ENCODE peak calls at places on chromosomes 3 and 15, in six cellular contexts. R, I, Y, N, S and X are unnamed samples.

GRCh38 chr3:17749281-17749680 is 6.8 kb upstream of the TBC1D5 start:
- DNase-seq in Y (no peak), I (no peak), S (no peak), N (no peak), R (no peak), X (no peak)

GRCh38 chr3:12630292-12630691 is 33.6 kb downstream of the RAF1 start:
- DNase-seq in R (no peak), Y (no peak), I (no peak), N (no peak), S (no peak), X (no peak)

GRCh38 chr3:81998139-81998755 is 236.8 kb upstream of the GBE1 start:
- DNase-seq in I (no peak), Y (no peak), S (no peak), N (no peak), R (no peak), X (peak)

GRCh38 chr15:52340093-52340492 is 44.5 kb upstream of the MYO5C start:
- DNase-seq in I (no peak), Y (no peak), S (no peak), N (no peak), R (no peak), X (no peak)

GRCh38 chr15:92656089-92656488 is 514 bp upstream of the FAM174B start:
- DNase-seq in N (no peak), R (no peak), S (no peak), Y (no peak), I (no peak), X (no peak)

GRCh38 chr15:79373728-79374127 is 58.4 kb upstream of the MINAR1 start:
- DNase-seq in I (no peak), N (no peak), R (no peak), Y (no peak), S (no peak), X (no peak)

GRCh38 chr15:40439461-40440299 is 1.1 kb upstream of the BAHD1 start:
- DNase-seq in N (no peak), Y (peak), R (no peak), I (peak), S (peak), X (no peak)

GRCh38 chr15:89490081-89490480 is 6.3 kb downstream of the RHCG start:
- DNase-seq in R (no peak), S (no peak), Y (no peak), N (no peak), I (no peak), X (no peak)

GRCh38 chr3:127777332-127777731 is 45.0 kb downstream of the MGLL start:
- DNase-seq in N (no peak), Y (no peak), R (no peak), I (no peak), S (no peak), X (no peak)

GRCh38 chr3:111998661-111999641 is at the start of gene TAGLN3:
- DNase-seq in S (peak), Y (peak), N (no peak), I (no peak), R (no peak), X (no peak)

GRCh38 chr3:167198949-167199348 is 181.1 kb downstream of the ZBBX start:
- DNase-seq in S (no peak), Y (no peak), N (no peak), R (no peak), I (no peak), X (no peak)

GRCh38 chr3:157058392-157059071 is 101.4 kb downstream of the CCNL1 start:
- DNase-seq in S (no peak), R (no peak), I (no peak), Y (no peak), N (no peak), X (no peak)

GRCh38 chr15:45249125-45249780 is 2.8 kb upstream of the SLC28A2 start:
- DNase-seq in R (no peak), Y (no peak), N (no peak), S (no peak), I (no peak), X (no peak)

GRCh38 chr3:52730681-52731080 is 24.8 kb downstream of the SPCS1 start:
- DNase-seq in I (no peak), N (no peak), S (no peak), Y (no peak), R (no peak), X (no peak)

GRCh38 chr3:151479452-151479851 is 18.6 kb upstream of the IGSF10 start:
- DNase-seq in N (no peak), S (no peak), I (no peak), R (no peak), Y (no peak), X (no peak)

GRCh38 chr15:74906193-74906449 is 530 bp downstream of the FAM219B start:
- DNase-seq in S (no peak), R (no peak), Y (no peak), I (no peak), N (peak), X (no peak)

GRCh38 chr3:184186184-184186901 is at the start of gene ABCF3:
- DNase-seq in Y (no peak), S (peak), N (no peak), R (no peak), I (no peak), X (no peak)

GRCh38 chr3:59451041-59451763 is 401.4 kb upstream of the CFAP20DC start:
- DNase-seq in I (peak), N (peak), S (peak), Y (no peak), R (no peak), X (no peak)

GRCh38 chr3:126081618-126082333 is 2.1 kb downstream of the SLC41A3 start:
- DNase-seq in Y (no peak), N (no peak), R (no peak), I (no peak), S (peak), X (no peak)

GRCh38 chr3:30510596-30510995 is 95.8 kb upstream of the TGFBR2 start:
- DNase-seq in R (no peak), I (no peak), S (no peak), Y (no peak), N (no peak), X (peak)

GRCh38 chr3:23626442-23626841 is 179.3 kb upstream of the UBE2E1 start:
- DNase-seq in R (no peak), S (no peak), I (no peak), Y (no peak), N (no peak), X (no peak)

GRCh38 chr3:99544819-99545281 is 93.5 kb upstream of the COL8A1 start:
- DNase-seq in R (no peak), N (no peak), I (no peak), Y (no peak), S (no peak), X (no peak)

GRCh38 chr3:39278616-39278935 is 1.3 kb downstream of the CX3CR1 start:
- DNase-seq in R (no peak), Y (no peak), N (no peak), S (no peak), I (no peak), X (no peak)

GRCh38 chr3:82087958-82088357 is 326.5 kb upstream of the GBE1 start:
- DNase-seq in R (peak), N (no peak), Y (no peak), I (no peak), S (no peak), X (peak)

GRCh38 chr15:32872606-32873291 is 154.9 kb downstream of the GREM1 start:
- DNase-seq in Y (no peak), R (no peak), S (no peak), N (no peak), I (no peak), X (no peak)

GRCh38 chr3:39144748-39145380 is 8.5 kb downstream of the CSRNP1 start:
- DNase-seq in R (no peak), Y (no peak), I (no peak), S (no peak), N (no peak), X (no peak)

GRCh38 chr3:189340680-189341460 is 169.1 kb downstream of the TPRG1 start:
- DNase-seq in Y (no peak), N (no peak), R (no peak), S (no peak), I (no peak), X (no peak)

GRCh38 chr15:55907797-55908196 is 85.6 kb downstream of the NEDD4 start:
- DNase-seq in R (peak), Y (no peak), I (no peak), N (no peak), S (peak), X (peak)

GRCh38 chr15:30065025-30065801 is 17.5 kb upstream of the GOLGA8J start:
- DNase-seq in R (peak), I (no peak), N (no peak), Y (no peak), S (no peak), X (no peak)

GRCh38 chr3:72230774-72231379 is 445.9 kb upstream of the PROK2 start:
- DNase-seq in Y (no peak), S (no peak), I (no peak), N (no peak), R (no peak), X (no peak)

GRCh38 chr3:55558316-55558715 is 71.2 kb upstream of the WNT5A start:
- DNase-seq in R (peak), N (no peak), I (no peak), S (no peak), Y (no peak), X (no peak)

GRCh38 chr3:37148208-37148607 is 26.2 kb downstream of the LRRFIP2 start:
- DNase-seq in R (no peak), I (no peak), Y (no peak), N (no peak), S (no peak), X (no peak)

GRCh38 chr3:196813903-196814302 is 53.8 kb upstream of the SENP5 start:
- DNase-seq in N (no peak), I (no peak), R (no peak), S (no peak), Y (no peak), X (peak)

GRCh38 chr3:15326037-15326436 is 6.3 kb downstream of the SH3BP5 start:
- DNase-seq in R (no peak), Y (no peak), S (no peak), N (no peak), I (no peak), X (no peak)